ENCODE peak calls at places on chromosomes 7 and 10, in eight cellular contexts. One of them, this sample, is unnamed.

GRCh38 chr10:11214407-11214806 is 196.7 kb downstream of the CELF2 start:
- DNase-seq in right cardiac atrium: no peak
- DNase-seq in AG09309: no peak
- DNase-seq in GM23338: no peak
- DNase-seq in activated CD4-positive, alpha-beta T cell treated with anti-CD3 and anti-CD28 coated beads, Interleukin-2, amount 50 U/mL, for 1 hour: no peak
- DNase-seq in stimulated activated CD8-positive, alpha-beta memory T cell treated with anti-CD3 and anti-CD28 coated beads, Interleukin-2, amount 100 ng/mL, for 1 hour: no peak
- DNase-seq in fibroblast of lung: no peak
- DNase-seq in activated naive CD4-positive, alpha-beta T cell treated with anti-CD3 and anti-CD28 coated beads, Interleukin-2, amount 10 ng/mL, durations not matched to agents 7 days and 5 days: no peak
- DNase-seq in this sample: no peak

GRCh38 chr7:106471021-106471420 is 186.2 kb upstream of the NAMPT start:
- DNase-seq in GM23338: no peak
- DNase-seq in fibroblast of lung: no peak
- DNase-seq in stimulated activated CD8-positive, alpha-beta memory T cell treated with anti-CD3 and anti-CD28 coated beads, Interleukin-2, amount 100 ng/mL, for 1 hour: no peak
- DNase-seq in activated naive CD4-positive, alpha-beta T cell treated with anti-CD3 and anti-CD28 coated beads, Interleukin-2, amount 10 ng/mL, durations not matched to agents 7 days and 5 days: no peak
- DNase-seq in right cardiac atrium: no peak
- DNase-seq in AG09309: no peak
- DNase-seq in activated CD4-positive, alpha-beta T cell treated with anti-CD3 and anti-CD28 coated beads, Interleukin-2, amount 50 U/mL, for 1 hour: no peak
- DNase-seq in this sample: no peak

GRCh38 chr7:36440880-36441279 is 51.2 kb downstream of the ANLN start:
- DNase-seq in fibroblast of lung: peak; percentile 35
- DNase-seq in AG09309: peak; percentile 13
- DNase-seq in activated CD4-positive, alpha-beta T cell treated with anti-CD3 and anti-CD28 coated beads, Interleukin-2, amount 50 U/mL, for 1 hour: no peak
- DNase-seq in stimulated activated CD8-positive, alpha-beta memory T cell treated with anti-CD3 and anti-CD28 coated beads, Interleukin-2, amount 100 ng/mL, for 1 hour: no peak
- DNase-seq in GM23338: peak; percentile 59
- DNase-seq in activated naive CD4-positive, alpha-beta T cell treated with anti-CD3 and anti-CD28 coated beads, Interleukin-2, amount 10 ng/mL, durations not matched to agents 7 days and 5 days: no peak
- DNase-seq in right cardiac atrium: no peak
- DNase-seq in this sample: no peak

GRCh38 chr10:115432188-115432819 is 339.1 kb downstream of the ATRNL1 start:
- DNase-seq in right cardiac atrium: no peak
- DNase-seq in activated naive CD4-positive, alpha-beta T cell treated with anti-CD3 and anti-CD28 coated beads, Interleukin-2, amount 10 ng/mL, durations not matched to agents 7 days and 5 days: no peak
- DNase-seq in stimulated activated CD8-positive, alpha-beta memory T cell treated with anti-CD3 and anti-CD28 coated beads, Interleukin-2, amount 100 ng/mL, for 1 hour: no peak
- DNase-seq in fibroblast of lung: peak; percentile 26
- DNase-seq in AG09309: no peak
- DNase-seq in GM23338: peak; percentile 41
- DNase-seq in activated CD4-positive, alpha-beta T cell treated with anti-CD3 and anti-CD28 coated beads, Interleukin-2, amount 50 U/mL, for 1 hour: no peak
- DNase-seq in this sample: no peak

GRCh38 chr7:75928600-75928939 is 13.6 kb downstream of the POR start:
- DNase-seq in fibroblast of lung: no peak
- DNase-seq in GM23338: no peak
- DNase-seq in activated CD4-positive, alpha-beta T cell treated with anti-CD3 and anti-CD28 coated beads, Interleukin-2, amount 50 U/mL, for 1 hour: peak; percentile 27
- DNase-seq in stimulated activated CD8-positive, alpha-beta memory T cell treated with anti-CD3 and anti-CD28 coated beads, Interleukin-2, amount 100 ng/mL, for 1 hour: no peak
- DNase-seq in right cardiac atrium: no peak
- DNase-seq in AG09309: no peak
- DNase-seq in activated naive CD4-positive, alpha-beta T cell treated with anti-CD3 and anti-CD28 coated beads, Interleukin-2, amount 10 ng/mL, durations not matched to agents 7 days and 5 days: peak; percentile 54
- DNase-seq in this sample: no peak

GRCh38 chr7:38796636-38797501 is 112.1 kb downstream of the VPS41 start:
- DNase-seq in activated CD4-positive, alpha-beta T cell treated with anti-CD3 and anti-CD28 coated beads, Interleukin-2, amount 50 U/mL, for 1 hour: peak; percentile 45
- DNase-seq in stimulated activated CD8-positive, alpha-beta memory T cell treated with anti-CD3 and anti-CD28 coated beads, Interleukin-2, amount 100 ng/mL, for 1 hour: no peak
- DNase-seq in activated naive CD4-positive, alpha-beta T cell treated with anti-CD3 and anti-CD28 coated beads, Interleukin-2, amount 10 ng/mL, durations not matched to agents 7 days and 5 days: peak; percentile 56
- DNase-seq in right cardiac atrium: peak; percentile 61
- DNase-seq in fibroblast of lung: peak; percentile 36
- DNase-seq in GM23338: peak; percentile 76
- DNase-seq in AG09309: peak; percentile 16
- DNase-seq in this sample: peak; percentile 23

GRCh38 chr10:113960617-113961260 is 82.9 kb upstream of the ADRB1 start:
- DNase-seq in GM23338: peak; percentile 20
- DNase-seq in activated CD4-positive, alpha-beta T cell treated with anti-CD3 and anti-CD28 coated beads, Interleukin-2, amount 50 U/mL, for 1 hour: peak; percentile 37
- DNase-seq in AG09309: no peak
- DNase-seq in right cardiac atrium: no peak
- DNase-seq in stimulated activated CD8-positive, alpha-beta memory T cell treated with anti-CD3 and anti-CD28 coated beads, Interleukin-2, amount 100 ng/mL, for 1 hour: peak; percentile 0
- DNase-seq in fibroblast of lung: peak; percentile 34
- DNase-seq in activated naive CD4-positive, alpha-beta T cell treated with anti-CD3 and anti-CD28 coated beads, Interleukin-2, amount 10 ng/mL, durations not matched to agents 7 days and 5 days: peak; percentile 41
- DNase-seq in this sample: no peak

GRCh38 chr10:121169406-121169805 is 318.2 kb downstream of the WDR11 start:
- DNase-seq in activated CD4-positive, alpha-beta T cell treated with anti-CD3 and anti-CD28 coated beads, Interleukin-2, amount 50 U/mL, for 1 hour: no peak
- DNase-seq in right cardiac atrium: no peak
- DNase-seq in GM23338: no peak
- DNase-seq in activated naive CD4-positive, alpha-beta T cell treated with anti-CD3 and anti-CD28 coated beads, Interleukin-2, amount 10 ng/mL, durations not matched to agents 7 days and 5 days: no peak
- DNase-seq in stimulated activated CD8-positive, alpha-beta memory T cell treated with anti-CD3 and anti-CD28 coated beads, Interleukin-2, amount 100 ng/mL, for 1 hour: no peak
- DNase-seq in fibroblast of lung: no peak
- DNase-seq in AG09309: no peak
- DNase-seq in this sample: no peak

GRCh38 chr7:69858471-69858870 is 260.2 kb downstream of the AUTS2 start:
- DNase-seq in GM23338: peak; percentile 37
- DNase-seq in activated naive CD4-positive, alpha-beta T cell treated with anti-CD3 and anti-CD28 coated beads, Interleukin-2, amount 10 ng/mL, durations not matched to agents 7 days and 5 days: no peak
- DNase-seq in activated CD4-positive, alpha-beta T cell treated with anti-CD3 and anti-CD28 coated beads, Interleukin-2, amount 50 U/mL, for 1 hour: no peak
- DNase-seq in right cardiac atrium: no peak
- DNase-seq in stimulated activated CD8-positive, alpha-beta memory T cell treated with anti-CD3 and anti-CD28 coated beads, Interleukin-2, amount 100 ng/mL, for 1 hour: no peak
- DNase-seq in fibroblast of lung: no peak
- DNase-seq in AG09309: no peak
- DNase-seq in this sample: no peak

GRCh38 chr10:68871105-68871711 is 29.9 kb upstream of the DDX50 start:
- DNase-seq in AG09309: no peak
- DNase-seq in GM23338: peak; percentile 65
- DNase-seq in fibroblast of lung: peak; percentile 68
- DNase-seq in activated CD4-positive, alpha-beta T cell treated with anti-CD3 and anti-CD28 coated beads, Interleukin-2, amount 50 U/mL, for 1 hour: no peak
- DNase-seq in right cardiac atrium: no peak
- DNase-seq in activated naive CD4-positive, alpha-beta T cell treated with anti-CD3 and anti-CD28 coated beads, Interleukin-2, amount 10 ng/mL, durations not matched to agents 7 days and 5 days: no peak
- DNase-seq in stimulated activated CD8-positive, alpha-beta memory T cell treated with anti-CD3 and anti-CD28 coated beads, Interleukin-2, amount 100 ng/mL, for 1 hour: no peak
- DNase-seq in this sample: no peak

GRCh38 chr10:125661942-125662515 is 20.9 kb downstream of the TEX36 start:
- DNase-seq in stimulated activated CD8-positive, alpha-beta memory T cell treated with anti-CD3 and anti-CD28 coated beads, Interleukin-2, amount 100 ng/mL, for 1 hour: no peak
- DNase-seq in GM23338: no peak
- DNase-seq in activated CD4-positive, alpha-beta T cell treated with anti-CD3 and anti-CD28 coated beads, Interleukin-2, amount 50 U/mL, for 1 hour: no peak
- DNase-seq in right cardiac atrium: no peak
- DNase-seq in AG09309: peak; percentile 93
- DNase-seq in activated naive CD4-positive, alpha-beta T cell treated with anti-CD3 and anti-CD28 coated beads, Interleukin-2, amount 10 ng/mL, durations not matched to agents 7 days and 5 days: no peak
- DNase-seq in fibroblast of lung: peak; percentile 94
- DNase-seq in this sample: peak; percentile 43

GRCh38 chr10:49647985-49648795 is 31.3 kb upstream of the C10orf53 start:
- DNase-seq in activated CD4-positive, alpha-beta T cell treated with anti-CD3 and anti-CD28 coated beads, Interleukin-2, amount 50 U/mL, for 1 hour: no peak
- DNase-seq in GM23338: no peak
- DNase-seq in fibroblast of lung: no peak
- DNase-seq in right cardiac atrium: no peak
- DNase-seq in stimulated activated CD8-positive, alpha-beta memory T cell treated with anti-CD3 and anti-CD28 coated beads, Interleukin-2, amount 100 ng/mL, for 1 hour: no peak
- DNase-seq in AG09309: no peak
- DNase-seq in activated naive CD4-positive, alpha-beta T cell treated with anti-CD3 and anti-CD28 coated beads, Interleukin-2, amount 10 ng/mL, durations not matched to agents 7 days and 5 days: no peak
- DNase-seq in this sample: no peak

GRCh38 chr10:6722616-6723004 is 142.5 kb upstream of the PRKCQ start:
- DNase-seq in activated naive CD4-positive, alpha-beta T cell treated with anti-CD3 and anti-CD28 coated beads, Interleukin-2, amount 10 ng/mL, durations not matched to agents 7 days and 5 days: no peak
- DNase-seq in AG09309: no peak
- DNase-seq in stimulated activated CD8-positive, alpha-beta memory T cell treated with anti-CD3 and anti-CD28 coated beads, Interleukin-2, amount 100 ng/mL, for 1 hour: no peak
- DNase-seq in right cardiac atrium: no peak
- DNase-seq in GM23338: no peak
- DNase-seq in fibroblast of lung: peak; percentile 57
- DNase-seq in activated CD4-positive, alpha-beta T cell treated with anti-CD3 and anti-CD28 coated beads, Interleukin-2, amount 50 U/mL, for 1 hour: no peak
- DNase-seq in this sample: no peak

GRCh38 chr10:32958992-32959703 is 1.1 kb upstream of the ITGB1 start:
- DNase-seq in fibroblast of lung: no peak
- DNase-seq in activated CD4-positive, alpha-beta T cell treated with anti-CD3 and anti-CD28 coated beads, Interleukin-2, amount 50 U/mL, for 1 hour: no peak
- DNase-seq in stimulated activated CD8-positive, alpha-beta memory T cell treated with anti-CD3 and anti-CD28 coated beads, Interleukin-2, amount 100 ng/mL, for 1 hour: no peak
- DNase-seq in GM23338: no peak
- DNase-seq in activated naive CD4-positive, alpha-beta T cell treated with anti-CD3 and anti-CD28 coated beads, Interleukin-2, amount 10 ng/mL, durations not matched to agents 7 days and 5 days: no peak
- DNase-seq in right cardiac atrium: no peak
- DNase-seq in AG09309: no peak
- DNase-seq in this sample: no peak

GRCh38 chr10:30433286-30433778 is 652 bp upstream of the MAP3K8 start:
- DNase-seq in GM23338: peak; percentile 87
- DNase-seq in activated CD4-positive, alpha-beta T cell treated with anti-CD3 and anti-CD28 coated beads, Interleukin-2, amount 50 U/mL, for 1 hour: peak; percentile 35
- DNase-seq in stimulated activated CD8-positive, alpha-beta memory T cell treated with anti-CD3 and anti-CD28 coated beads, Interleukin-2, amount 100 ng/mL, for 1 hour: no peak
- DNase-seq in AG09309: no peak
- DNase-seq in right cardiac atrium: peak; percentile 95
- DNase-seq in fibroblast of lung: peak; percentile 77
- DNase-seq in activated naive CD4-positive, alpha-beta T cell treated with anti-CD3 and anti-CD28 coated beads, Interleukin-2, amount 10 ng/mL, durations not matched to agents 7 days and 5 days: peak; percentile 67
- DNase-seq in this sample: no peak

GRCh38 chr7:97845622-97846203 is 26.5 kb downstream of the ASNS start:
- DNase-seq in fibroblast of lung: peak; percentile 5
- DNase-seq in stimulated activated CD8-positive, alpha-beta memory T cell treated with anti-CD3 and anti-CD28 coated beads, Interleukin-2, amount 100 ng/mL, for 1 hour: no peak
- DNase-seq in AG09309: no peak
- DNase-seq in right cardiac atrium: no peak
- DNase-seq in activated CD4-positive, alpha-beta T cell treated with anti-CD3 and anti-CD28 coated beads, Interleukin-2, amount 50 U/mL, for 1 hour: no peak
- DNase-seq in GM23338: peak; percentile 55
- DNase-seq in activated naive CD4-positive, alpha-beta T cell treated with anti-CD3 and anti-CD28 coated beads, Interleukin-2, amount 10 ng/mL, durations not matched to agents 7 days and 5 days: peak; percentile 26
- DNase-seq in this sample: no peak

GRCh38 chr7:84092207-84092606 is 102.4 kb downstream of the SEMA3A start:
- DNase-seq in fibroblast of lung: no peak
- DNase-seq in GM23338: no peak
- DNase-seq in activated naive CD4-positive, alpha-beta T cell treated with anti-CD3 and anti-CD28 coated beads, Interleukin-2, amount 10 ng/mL, durations not matched to agents 7 days and 5 days: peak; percentile 48
- DNase-seq in AG09309: no peak
- DNase-seq in stimulated activated CD8-positive, alpha-beta memory T cell treated with anti-CD3 and anti-CD28 coated beads, Interleukin-2, amount 100 ng/mL, for 1 hour: no peak
- DNase-seq in right cardiac atrium: no peak
- DNase-seq in activated CD4-positive, alpha-beta T cell treated with anti-CD3 and anti-CD28 coated beads, Interleukin-2, amount 50 U/mL, for 1 hour: no peak
- DNase-seq in this sample: no peak

GRCh38 chr7:47369736-47370135 is 212.2 kb downstream of the TNS3 start:
- DNase-seq in activated naive CD4-positive, alpha-beta T cell treated with anti-CD3 and anti-CD28 coated beads, Interleukin-2, amount 10 ng/mL, durations not matched to agents 7 days and 5 days: no peak
- DNase-seq in activated CD4-positive, alpha-beta T cell treated with anti-CD3 and anti-CD28 coated beads, Interleukin-2, amount 50 U/mL, for 1 hour: no peak
- DNase-seq in right cardiac atrium: no peak
- DNase-seq in AG09309: no peak
- DNase-seq in GM23338: no peak
- DNase-seq in fibroblast of lung: no peak
- DNase-seq in stimulated activated CD8-positive, alpha-beta memory T cell treated with anti-CD3 and anti-CD28 coated beads, Interleukin-2, amount 100 ng/mL, for 1 hour: no peak
- DNase-seq in this sample: no peak

GRCh38 chr10:69222157-69223027 is 2.3 kb downstream of the HKDC1 start:
- DNase-seq in right cardiac atrium: no peak
- DNase-seq in activated CD4-positive, alpha-beta T cell treated with anti-CD3 and anti-CD28 coated beads, Interleukin-2, amount 50 U/mL, for 1 hour: peak; percentile 47
- DNase-seq in AG09309: no peak
- DNase-seq in stimulated activated CD8-positive, alpha-beta memory T cell treated with anti-CD3 and anti-CD28 coated beads, Interleukin-2, amount 100 ng/mL, for 1 hour: peak; percentile 44
- DNase-seq in GM23338: peak; percentile 95
- DNase-seq in fibroblast of lung: peak; percentile 57
- DNase-seq in activated naive CD4-positive, alpha-beta T cell treated with anti-CD3 and anti-CD28 coated beads, Interleukin-2, amount 10 ng/mL, durations not matched to agents 7 days and 5 days: peak; percentile 84
- DNase-seq in this sample: peak; percentile 68

GRCh38 chr10:56317603-56318002 is 43.5 kb downstream of the ZWINT start:
- DNase-seq in AG09309: no peak
- DNase-seq in stimulated activated CD8-positive, alpha-beta memory T cell treated with anti-CD3 and anti-CD28 coated beads, Interleukin-2, amount 100 ng/mL, for 1 hour: no peak
- DNase-seq in GM23338: no peak
- DNase-seq in activated CD4-positive, alpha-beta T cell treated with anti-CD3 and anti-CD28 coated beads, Interleukin-2, amount 50 U/mL, for 1 hour: no peak
- DNase-seq in activated naive CD4-positive, alpha-beta T cell treated with anti-CD3 and anti-CD28 coated beads, Interleukin-2, amount 10 ng/mL, durations not matched to agents 7 days and 5 days: no peak
- DNase-seq in right cardiac atrium: peak; percentile 27
- DNase-seq in fibroblast of lung: no peak
- DNase-seq in this sample: no peak

This sample was measured in H54.